ENCODE peak calls at places on chromosomes 11 and 22, in ten cellular contexts. N is fibroblast of lung; H is stomach; S is CD8-positive, alpha-beta T cell; E is cardiac muscle cell; I is body of pancreas; Z is A549; W is effector memory CD4-positive, alpha-beta T cell; K is caudate nucleus; R is CD8-positive, alpha-beta memory T cell. T is an unnamed sample.

GRCh38 chr11:10455637-10456487 is 798 bp downstream of the AMPD3 start:
- DNase-seq in N (peak), H (peak), S (peak), E (peak), I (peak), Z (peak), W (peak), K (peak), R (peak), T (no peak)

GRCh38 chr11:58893899-58894298 is 45.4 kb upstream of the GLYATL1 start:
- DNase-seq in N (no peak), H (no peak), S (no peak), E (no peak), I (no peak), Z (no peak), W (no peak), K (no peak), R (no peak), T (no peak)

GRCh38 chr11:1589996-1590395 is 4.9 kb upstream of the KRTAP5-1 start:
- DNase-seq in N (no peak), H (no peak), S (no peak), E (no peak), I (no peak), Z (no peak), W (no peak), K (no peak), R (no peak), T (no peak)

GRCh38 chr22:21762712-21763581 is 27.4 kb upstream of the YPEL1 start:
- DNase-seq in N (no peak), H (no peak), S (no peak), E (no peak), I (no peak), Z (no peak), W (no peak), K (peak), R (peak), T (no peak)

GRCh38 chr11:132278801-132279574 is 908.6 kb downstream of the NTM start:
- DNase-seq in N (peak), H (no peak), S (no peak), E (peak), I (no peak), Z (peak), W (no peak), K (no peak), R (no peak), T (no peak)

GRCh38 chr11:70072471-70073187 is 5.5 kb upstream of the ANO1 start:
- DNase-seq in N (no peak), H (no peak), S (no peak), E (peak), I (no peak), Z (no peak), W (no peak), K (no peak), R (no peak), T (no peak)

GRCh38 chr11:93737904-93738612 is 3.2 kb downstream of the TAF1D start:
- DNase-seq in N (peak), H (no peak), S (no peak), E (no peak), I (no peak), Z (no peak), W (no peak), K (no peak), R (no peak), T (no peak)

GRCh38 chr22:42937164-42937854 is 77.6 kb downstream of the PACSIN2 start:
- DNase-seq in N (peak), H (peak), S (no peak), E (peak), I (peak), Z (peak), W (no peak), K (no peak), R (no peak), T (no peak)

GRCh38 chr22:44263547-44263946 is 49.2 kb downstream of the SHISAL1 start:
- DNase-seq in N (no peak), H (no peak), S (no peak), E (no peak), I (no peak), Z (no peak), W (no peak), K (no peak), R (no peak), T (no peak)

GRCh38 chr22:29481265-29482000 is 1.4 kb downstream of the NEFH start:
- DNase-seq in N (no peak), H (no peak), S (no peak), E (peak), I (peak), Z (no peak), W (no peak), K (no peak), R (no peak), T (no peak)

GRCh38 chr22:39675907-39676306 is 105.4 kb downstream of the CACNA1I start:
- DNase-seq in N (no peak), H (no peak), S (no peak), E (no peak), I (no peak), Z (no peak), W (no peak), K (no peak), R (no peak), T (no peak)

GRCh38 chr11:1878134-1879031 is 13.3 kb downstream of the PRR33 start:
- DNase-seq in N (no peak), H (no peak), S (no peak), E (no peak), I (peak), Z (no peak), W (no peak), K (no peak), R (no peak), T (no peak)

GRCh38 chr11:59810189-59810910 is at the start of gene MRPL16:
- DNase-seq in N (peak), H (peak), S (peak), E (peak), I (peak), Z (peak), W (peak), K (peak), R (peak), T (peak)

GRCh38 chr22:36197601-36198146 is 3.9 kb downstream of the APOL4 start:
- DNase-seq in N (no peak), H (no peak), S (no peak), E (no peak), I (no peak), Z (no peak), W (no peak), K (no peak), R (no peak), T (no peak)

GRCh38 chr22:20738394-20739089 is 35.4 kb upstream of the SERPIND1 start:
- DNase-seq in N (no peak), H (no peak), S (no peak), E (no peak), I (no peak), Z (no peak), W (no peak), K (no peak), R (no peak), T (no peak)

GRCh38 chr22:47049078-47049609 is 286.7 kb downstream of the TBC1D22A start:
- DNase-seq in N (no peak), H (no peak), S (no peak), E (no peak), I (peak), Z (no peak), W (no peak), K (no peak), R (no peak), T (no peak)

GRCh38 chr11:43145653-43146052 is 166.1 kb upstream of the API5 start:
- DNase-seq in N (no peak), H (no peak), S (no peak), E (no peak), I (no peak), Z (no peak), W (no peak), K (no peak), R (no peak), T (no peak)

GRCh38 chr11:64358907-64359711 is at the start of gene RPS6KA4:
- DNase-seq in N (peak), H (peak), S (peak), E (peak), I (peak), Z (peak), W (peak), K (peak), R (peak), T (no peak)

GRCh38 chr11:131859811-131860210 is 489.4 kb downstream of the NTM start:
- DNase-seq in N (peak), H (no peak), S (no peak), E (peak), I (no peak), Z (no peak), W (no peak), K (no peak), R (no peak), T (no peak)

GRCh38 chr11:88434333-88434976 is 96.9 kb upstream of the CTSC start:
- DNase-seq in N (no peak), H (no peak), S (no peak), E (no peak), I (no peak), Z (peak), W (no peak), K (no peak), R (no peak), T (no peak)

GRCh38 chr11:65316979-65317786 is 2.5 kb downstream of the CDC42EP2 start:
- DNase-seq in N (peak), H (peak), S (no peak), E (peak), I (peak), Z (peak), W (no peak), K (no peak), R (no peak), T (peak)

GRCh38 chr11:77747381-77747969 is 73.0 kb downstream of the RSF1 start:
- DNase-seq in N (peak), H (no peak), S (no peak), E (peak), I (no peak), Z (no peak), W (no peak), K (no peak), R (no peak), T (no peak)

GRCh38 chr11:2215561-2216399 is 44.2 kb upstream of the TH start:
- DNase-seq in N (no peak), H (no peak), S (no peak), E (no peak), I (peak), Z (peak), W (no peak), K (no peak), R (no peak), T (peak)

GRCh38 chr22:33519140-33519973 is 400.9 kb downstream of the LARGE1 start:
- DNase-seq in N (peak), H (no peak), S (no peak), E (peak), I (peak), Z (peak), W (no peak), K (peak), R (no peak), T (no peak)

GRCh38 chr11:130477646-130478203 is 29.3 kb downstream of the ADAMTS15 start:
- DNase-seq in N (no peak), H (no peak), S (no peak), E (peak), I (no peak), Z (no peak), W (no peak), K (no peak), R (no peak), T (no peak)

GRCh38 chr22:46578251-46578823 is 40.9 kb upstream of the CELSR1 start:
- DNase-seq in N (no peak), H (no peak), S (no peak), E (no peak), I (peak), Z (no peak), W (no peak), K (no peak), R (no peak), T (no peak)

GRCh38 chr11:94134651-94135512 is 6.2 kb downstream of the PANX1 start:
- DNase-seq in N (peak), H (peak), S (no peak), E (peak), I (peak), Z (no peak), W (no peak), K (no peak), R (no peak), T (peak)

GRCh38 chr11:13963169-13963948 is 836 bp downstream of the SPON1 start:
- DNase-seq in N (peak), H (no peak), S (peak), E (peak), I (no peak), Z (no peak), W (no peak), K (no peak), R (no peak), T (no peak)

GRCh38 chr11:64141081-64141783 is 24.7 kb downstream of the MACROD1 start:
- DNase-seq in N (no peak), H (no peak), S (no peak), E (no peak), I (no peak), Z (no peak), W (no peak), K (peak), R (no peak), T (no peak)

GRCh38 chr22:19892249-19892879 is 37.7 kb upstream of the GNB1L start:
- DNase-seq in N (peak), H (no peak), S (peak), E (peak), I (no peak), Z (no peak), W (peak), K (peak), R (peak), T (no peak)

GRCh38 chr11:99069831-99070444 is 49.2 kb downstream of the CNTN5 start:
- DNase-seq in N (peak), H (no peak), S (no peak), E (peak), I (peak), Z (no peak), W (no peak), K (no peak), R (no peak), T (no peak)

GRCh38 chr11:17343907-17344306 is 7.7 kb upstream of the NCR3LG1 start:
- DNase-seq in N (peak), H (no peak), S (no peak), E (peak), I (no peak), Z (peak), W (no peak), K (no peak), R (no peak), T (no peak)

GRCh38 chr11:29438815-29439214 is 578.0 kb downstream of the KCNA4 start:
- DNase-seq in N (no peak), H (no peak), S (no peak), E (no peak), I (no peak), Z (no peak), W (no peak), K (no peak), R (no peak), T (no peak)

GRCh38 chr22:35963237-35963810 is 65.3 kb downstream of the RBFOX2 start:
- DNase-seq in N (no peak), H (no peak), S (no peak), E (peak), I (no peak), Z (no peak), W (no peak), K (no peak), R (no peak), T (no peak)

GRCh38 chr22:39185601-39186012 is 33.1 kb upstream of the CBX7 start:
- DNase-seq in N (peak), H (no peak), S (no peak), E (peak), I (no peak), Z (no peak), W (no peak), K (peak), R (no peak), T (peak)

GRCh38 chr11:2518983-2519340 is 74.2 kb downstream of the KCNQ1 start:
- DNase-seq in N (no peak), H (peak), S (no peak), E (no peak), I (no peak), Z (no peak), W (no peak), K (no peak), R (no peak), T (no peak)

GRCh38 chr11:126101930-126102283 is 39.2 kb upstream of the CDON start:
- DNase-seq in N (no peak), H (no peak), S (no peak), E (no peak), I (no peak), Z (no peak), W (no peak), K (no peak), R (no peak), T (no peak)

GRCh38 chr11:126100681-126101080 is 38.0 kb upstream of the CDON start:
- DNase-seq in N (no peak), H (no peak), S (no peak), E (no peak), I (no peak), Z (no peak), W (no peak), K (no peak), R (no peak), T (no peak)

GRCh38 chr11:126101241-126101929 is 38.7 kb upstream of the CDON start:
- DNase-seq in N (no peak), H (no peak), S (no peak), E (no peak), I (no peak), Z (no peak), W (no peak), K (peak), R (no peak), T (no peak)

GRCh38 chr11:126103150-126103549 is 40.5 kb upstream of the CDON start:
- DNase-seq in N (no peak), H (no peak), S (no peak), E (no peak), I (no peak), Z (no peak), W (no peak), K (no peak), R (no peak), T (no peak)

GRCh38 chr11:126102436-126102894 is 39.8 kb upstream of the CDON start:
- DNase-seq in N (peak), H (peak), S (no peak), E (peak), I (peak), Z (no peak), W (no peak), K (no peak), R (no peak), T (no peak)
- H3K27ac ChIP-seq in N (no peak), H (peak), S (no peak), E (peak), I (peak), Z (no peak), W (no peak), K (no peak), R (no peak), T (peak)

GRCh38 chr11:118342503-118343161 is at the start of gene CD3D:
- DNase-seq in N (no peak), H (no peak), S (peak), E (no peak), I (no peak), Z (no peak), W (peak), K (peak), R (peak), T (no peak)
- H3K27ac ChIP-seq in N (no peak), H (peak), S (peak), E (no peak), I (no peak), Z (no peak), W (peak), K (no peak), R (peak), T (no peak)

DNA sequence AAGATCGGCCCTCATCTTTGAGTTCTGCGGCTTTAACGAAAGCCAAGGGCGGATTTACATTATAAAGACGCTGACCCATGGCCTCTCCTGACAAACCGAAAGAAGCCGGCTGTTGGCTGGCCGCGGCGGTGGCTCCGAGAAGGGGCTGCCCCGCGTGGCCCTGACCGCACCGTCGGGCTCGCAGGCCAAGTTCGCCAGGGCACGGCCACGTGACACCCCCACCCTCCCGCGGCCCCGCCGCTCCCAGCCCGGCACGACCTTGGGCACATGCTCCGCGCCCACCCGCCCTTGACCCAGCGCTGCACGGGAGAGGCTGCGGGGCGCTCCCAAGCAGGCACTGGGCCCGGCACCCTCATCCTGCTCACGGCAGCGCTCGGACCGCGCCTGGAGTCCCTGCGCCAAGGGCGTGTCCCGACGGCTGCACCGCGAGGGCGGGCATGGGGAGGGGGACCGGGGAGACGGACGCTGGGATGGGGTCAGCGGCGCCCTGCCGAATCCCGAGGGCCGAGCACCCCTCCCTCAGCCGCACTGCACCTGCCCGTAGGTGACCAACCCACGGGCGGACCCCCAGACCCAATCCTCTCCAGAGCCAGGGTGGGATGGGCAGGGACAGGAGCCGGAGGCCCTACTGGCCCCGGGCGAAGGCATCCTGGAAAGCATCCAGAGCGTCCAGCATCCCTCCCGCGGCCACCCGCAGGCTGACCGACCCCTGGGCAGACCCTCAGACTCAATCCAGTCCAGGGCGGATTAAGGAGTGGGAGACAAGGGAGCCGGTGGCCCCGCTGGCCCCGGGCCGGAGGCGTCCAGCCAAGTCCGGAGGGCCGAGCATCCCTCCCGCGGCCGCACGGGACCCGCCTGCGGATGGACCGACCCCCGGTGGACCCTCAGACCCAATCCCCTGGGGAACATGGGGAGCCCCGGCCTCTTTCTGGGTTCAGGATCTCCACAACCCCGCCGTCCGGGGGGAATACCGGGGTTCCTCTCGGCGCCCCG is 759 bp downstream of the CPT1A start:
- DNase-seq in N (peak), H (peak), S (peak), E (peak), I (peak), Z (peak), W (no peak), K (peak), R (no peak), T (peak)
- H3K27ac ChIP-seq in N (peak), H (peak), S (peak), E (no peak), I (peak), Z (peak), W (peak), K (peak), R (peak), T (peak)

GRCh38 chr11:11622772-11623531 is 1.1 kb upstream of the GALNT18 start:
- DNase-seq in N (no peak), H (no peak), S (no peak), E (no peak), I (no peak), Z (no peak), W (no peak), K (no peak), R (no peak), T (no peak)
- H3K27ac ChIP-seq in N (no peak), H (no peak), S (no peak), E (no peak), I (no peak), Z (peak), W (no peak), K (no peak), R (no peak), T (no peak)

DNA sequence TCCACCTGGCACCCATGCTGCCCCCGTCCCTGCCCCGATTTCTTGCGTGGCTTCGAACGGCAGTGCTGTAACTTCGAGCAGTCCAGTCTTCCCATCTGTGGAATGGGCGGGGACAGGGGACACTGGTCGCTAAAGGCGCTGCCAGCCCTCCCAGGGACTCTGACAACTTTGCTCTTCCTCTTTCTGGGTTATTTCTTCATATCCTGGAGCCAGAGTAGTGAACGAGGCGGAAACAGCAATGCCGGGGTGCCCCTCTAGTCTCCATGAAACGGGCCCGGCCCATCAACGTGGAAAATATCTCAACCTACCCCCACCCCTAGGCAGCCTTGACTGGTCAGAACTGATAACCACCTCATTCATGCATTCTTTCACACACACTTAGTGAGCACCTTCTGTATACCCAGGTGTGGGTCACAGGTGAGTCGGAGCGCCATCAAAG is 42.8 kb downstream of the TRIOBP start:
- DNase-seq in N (no peak), H (no peak), S (no peak), E (no peak), I (no peak), Z (no peak), W (no peak), K (no peak), R (no peak), T (no peak)
- H3K27ac ChIP-seq in N (peak), H (peak), S (no peak), E (no peak), I (no peak), Z (no peak), W (no peak), K (peak), R (no peak), T (peak)